ENCODE peak calls at places on chromosomes 13 and 19, in six cellular contexts. O is neuronal stem cell, N is H9, Q is H1, G is trophoblast cell, I is mesenchymal stem cell. E is an unnamed sample.

GRCh38 chr13:80011448-80012212 is 329.3 kb downstream of the SPRY2 start:
- DNase-seq in O (no peak), G (no peak), Q (no peak), I (no peak), N (no peak), E (no peak)

GRCh38 chr19:10132848-10133350 is 13.2 kb upstream of the EIF3G start:
- DNase-seq in N (no peak), O (no peak), Q (no peak), G (no peak), I (no peak), E (no peak)

GRCh38 chr19:40663712-40664692 is 26.4 kb downstream of the NUMBL start:
- DNase-seq in O (no peak), N (no peak), I (peak), Q (no peak), G (no peak), E (peak)

GRCh38 chr19:5058456-5059190 is 89.7 kb downstream of the KDM4B start:
- DNase-seq in Q (no peak), I (no peak), N (no peak), O (no peak), G (no peak), E (peak)

GRCh38 chr13:114019367-114019766 is 45.5 kb upstream of the C13orf46 start:
- DNase-seq in Q (no peak), O (no peak), N (peak), G (no peak), I (no peak), E (no peak)

GRCh38 chr13:30576528-30576927 is 41.2 kb upstream of the USPL1 start:
- DNase-seq in I (peak), G (no peak), N (no peak), O (no peak), Q (no peak), E (peak)

GRCh38 chr13:33285420-33286124 is at the start of gene STARD13:
- DNase-seq in I (peak), Q (peak), G (peak), N (peak), O (peak), E (peak)

GRCh38 chr19:7216373-7216902 is 77.8 kb downstream of the INSR start:
- DNase-seq in N (no peak), Q (no peak), O (no peak), G (no peak), I (no peak), E (no peak)

GRCh38 chr19:4057913-4058695 is 8.6 kb downstream of the ZBTB7A start:
- DNase-seq in G (peak), I (peak), N (peak), Q (no peak), O (no peak), E (peak)

GRCh38 chr19:35211545-35212230 is 16.9 kb downstream of the FAM187B start:
- DNase-seq in N (no peak), G (no peak), O (no peak), Q (no peak), I (no peak), E (no peak)

GRCh38 chr13:94906605-94907004 is 194.3 kb upstream of the SOX21 start:
- DNase-seq in I (no peak), Q (no peak), G (no peak), N (no peak), O (no peak), E (no peak)

GRCh38 chr13:78022164-78022877 is 103.7 kb upstream of the EDNRB start:
- DNase-seq in G (peak), O (no peak), Q (no peak), I (peak), N (no peak), E (peak)

GRCh38 chr13:88919970-88920628 is 1248.9 kb downstream of the SLITRK5 start:
- DNase-seq in Q (no peak), O (no peak), G (no peak), I (no peak), N (no peak), E (no peak)

GRCh38 chr13:97946951-97947588 is 6.4 kb upstream of the IPO5 start:
- DNase-seq in I (peak), O (no peak), N (no peak), G (peak), Q (no peak), E (peak)

GRCh38 chr19:49101160-49101559 is 13.0 kb upstream of the LIN7B start:
- DNase-seq in N (no peak), O (no peak), Q (no peak), I (no peak), G (no peak), E (no peak)

GRCh38 chr19:11481777-11482383 is 1.0 kb upstream of the ELAVL3 start:
- DNase-seq in N (peak), Q (peak), G (peak), O (peak), I (peak), E (peak)

GRCh38 chr13:50116430-50116973 is 101.3 kb downstream of the KCNRG start:
- DNase-seq in G (peak), I (no peak), N (no peak), O (no peak), Q (no peak), E (peak)

GRCh38 chr19:41334793-41335192 is 18.9 kb downstream of the TGFB1 start:
- DNase-seq in Q (no peak), G (peak), N (no peak), O (no peak), I (no peak), E (no peak)

GRCh38 chr13:50033696-50034095 is 18.5 kb downstream of the KCNRG start:
- DNase-seq in G (peak), O (no peak), Q (no peak), I (peak), N (no peak), E (peak)

GRCh38 chr19:42596391-42597071 is 1.8 kb upstream of the CEACAM8 start:
- DNase-seq in I (no peak), N (peak), Q (peak), O (peak), G (peak), E (no peak)

GRCh38 chr13:50873481-50873880 is 30.0 kb upstream of the DLEU7 start:
- DNase-seq in Q (no peak), I (no peak), G (no peak), O (no peak), N (no peak), E (peak)

GRCh38 chr19:5089283-5089682 is 120.4 kb downstream of the KDM4B start:
- DNase-seq in Q (no peak), I (no peak), G (no peak), N (no peak), O (no peak), E (no peak)

GRCh38 chr13:62483774-62484173 is 1068.1 kb upstream of the PCDH20 start:
- DNase-seq in O (no peak), I (no peak), G (no peak), N (no peak), Q (no peak), E (peak)

GRCh38 chr13:112616586-112617381 is 28.8 kb upstream of the TUBGCP3 start:
- DNase-seq in Q (peak), G (peak), O (no peak), N (peak), I (peak), E (peak)

GRCh38 chr13:113861433-113862030 is 2.3 kb downstream of the GAS6 start:
- DNase-seq in I (no peak), N (peak), G (no peak), O (no peak), Q (peak), E (no peak)

DNA sequence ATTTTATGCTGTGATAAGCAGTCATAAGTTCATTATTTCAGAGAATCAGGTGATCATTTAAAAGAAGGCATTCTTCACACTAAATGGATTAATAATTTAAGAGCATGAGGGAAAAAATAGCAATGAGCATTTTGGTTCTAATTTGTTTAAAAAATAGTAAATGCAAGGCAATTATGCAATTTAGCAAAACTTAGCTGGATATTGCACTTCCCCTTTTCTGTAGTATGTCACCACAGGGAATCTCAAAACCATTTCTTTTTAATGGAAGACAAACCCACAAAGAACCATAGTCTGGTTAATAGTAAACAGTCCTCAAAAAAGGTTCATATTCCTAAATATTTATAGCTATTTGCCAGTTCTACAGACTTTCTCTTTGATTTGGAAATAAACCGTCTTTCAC is 30.2 kb downstream of the COG6 start:
- DNase-seq in N (no peak), O (no peak), I (no peak), G (no peak), Q (no peak), E (no peak)
- H4K91ac ChIP-seq in N (no peak), O (no peak), I (no peak), G (no peak), Q (no peak), E (no peak)

GRCh38 chr19:14187586-14187985 is 18.4 kb downstream of the ADGRL1 start:
- DNase-seq in G (no peak), Q (no peak), I (no peak), O (no peak), N (no peak), E (no peak)
- H4K91ac ChIP-seq in G (no peak), Q (no peak), I (no peak), O (no peak), N (no peak), E (no peak)

GRCh38 chr13:89966524-89966923 is 1381.0 kb upstream of the MIR17HG start:
- DNase-seq in N (peak), O (no peak), Q (no peak), I (no peak), G (no peak), E (no peak)
- H4K91ac ChIP-seq in N (no peak), O (no peak), Q (no peak), I (no peak), G (no peak), E (no peak)

DNA sequence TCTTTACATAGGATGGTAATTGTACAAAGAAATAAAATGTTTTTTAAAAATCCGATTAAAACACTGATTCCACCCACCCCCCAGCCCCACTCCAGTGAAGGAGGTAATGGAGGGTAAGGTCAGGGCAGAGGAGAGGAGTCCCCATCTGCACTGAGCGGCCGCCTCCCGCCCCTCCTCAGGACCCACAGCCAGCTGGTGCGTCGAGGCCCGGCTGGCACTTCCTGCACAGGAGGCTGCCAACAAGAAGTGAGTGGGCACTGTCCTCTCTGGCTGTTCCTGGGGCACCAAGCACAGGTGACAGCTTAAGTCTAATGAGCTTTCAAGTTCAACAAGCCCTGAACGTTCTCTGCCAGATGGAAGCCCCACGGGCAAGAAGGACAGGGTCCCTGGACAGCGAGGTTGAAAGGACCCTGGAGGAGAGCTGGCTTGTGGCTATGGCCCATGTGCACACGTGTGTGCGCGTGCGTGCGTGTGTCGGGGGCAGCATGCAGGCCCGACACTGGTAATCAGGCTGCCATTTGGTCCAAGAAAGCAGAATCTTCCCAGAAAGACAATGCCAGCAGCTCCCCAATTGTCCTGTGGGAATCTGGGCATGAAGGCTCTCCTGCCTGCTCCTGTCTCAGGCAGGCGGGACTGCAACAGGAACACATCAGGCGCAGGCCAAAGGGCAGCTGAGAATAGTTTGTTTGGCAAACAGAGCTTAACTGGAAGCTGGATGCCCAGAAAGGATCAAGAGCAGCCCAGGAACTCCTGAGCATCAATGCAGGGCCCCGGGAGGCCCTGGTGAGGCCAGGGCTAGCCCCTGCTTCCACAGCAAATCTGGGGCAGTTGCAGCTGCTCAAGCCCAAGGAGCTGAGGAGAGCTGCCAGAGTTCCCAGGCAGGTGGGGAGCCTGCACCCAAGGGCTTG is 15.1 kb upstream of the EPHX3 start:
- DNase-seq in Q (no peak), O (no peak), N (no peak), I (no peak), G (no peak), E (no peak)
- H4K91ac ChIP-seq in Q (no peak), O (no peak), N (no peak), I (no peak), G (no peak), E (peak)

GRCh38 chr13:44680746-44681355 is 104.7 kb upstream of the TSC22D1 start:
- DNase-seq in N (no peak), O (no peak), Q (no peak), I (no peak), G (no peak), E (peak)

GRCh38 chr13:44679602-44680001 is 103.5 kb upstream of the TSC22D1 start:
- DNase-seq in O (no peak), I (peak), G (peak), N (no peak), Q (no peak), E (peak)

GRCh38 chr13:44676534-44676933 is 100.4 kb upstream of the TSC22D1 start:
- DNase-seq in G (no peak), I (no peak), N (no peak), Q (no peak), O (no peak), E (no peak)
- H4K91ac ChIP-seq in G (no peak), I (no peak), N (no peak), Q (no peak), O (no peak), E (no peak)

GRCh38 chr19:57355916-57356315 is 4.8 kb downstream of the ZNF304 start:
- DNase-seq in I (no peak), N (no peak), O (no peak), Q (no peak), G (no peak), E (no peak)

GRCh38 chr19:57362419-57362818 is 932 bp upstream of the TRAPPC2B start:
- DNase-seq in N (no peak), O (no peak), G (no peak), I (no peak), Q (no peak), E (no peak)

GRCh38 chr19:57357406-57357805 is 5.9 kb upstream of the TRAPPC2B start:
- DNase-seq in Q (no peak), I (no peak), N (no peak), O (no peak), G (no peak), E (no peak)

GRCh38 chr19:57362997-57363705 is at the start of the genes TRAPPC2B and ZNF547:
- DNase-seq in G (peak), O (peak), I (peak), Q (peak), N (peak), E (peak)

GRCh38 chr19:57359300-57359699 is 4.1 kb upstream of the TRAPPC2B start:
- DNase-seq in N (no peak), I (no peak), O (no peak), G (no peak), Q (no peak), E (no peak)
- H4K91ac ChIP-seq in N (no peak), I (no peak), O (no peak), G (no peak), Q (no peak), E (no peak)

E was measured in IMR-90.